ENCODE peak calls at places on chromosomes 13 and 19, in four cellular contexts. Q is H1, R is GM12878, O is HepG2. U is an unnamed sample. For H3K4me1, the result is how much of the 10 kb centered on the place peaks cover.

GRCh38 chr13:112150352-112150751 is 83.4 kb downstream of the SOX1 start:
- DNase-seq in O (no peak), R (no peak), Q (no peak), U (no peak)

GRCh38 chr19:29320076-29320475 is 107.1 kb upstream of the UQCRFS1 start:
- DNase-seq in Q (no peak), R (no peak), O (no peak), U (no peak)

GRCh38 chr13:79681069-79681468 is 200.1 kb downstream of the NDFIP2 start:
- DNase-seq in O (no peak), R (no peak), Q (no peak), U (no peak)

GRCh38 chr19:49290517-49290916 is 34.5 kb downstream of the SLC6A16 start:
- DNase-seq in R (no peak), Q (no peak), O (no peak), U (no peak)

GRCh38 chr13:88246239-88246638 is 575.1 kb downstream of the SLITRK5 start:
- DNase-seq in O (no peak), Q (no peak), R (no peak), U (no peak)

GRCh38 chr19:40741527-40742390 is 8.5 kb downstream of the ACTMAP start:
- DNase-seq in O (no peak), Q (no peak), R (no peak), U (no peak)

GRCh38 chr13:30978981-30979956 is 46.8 kb downstream of the TEX26 start:
- DNase-seq in R (no peak), Q (peak), O (peak), U (peak)

GRCh38 chr19:38647966-38648788 is 728 bp downstream of the ACTN4 start:
- DNase-seq in Q (no peak), O (no peak), R (no peak), U (no peak)

GRCh38 chr13:113836917-113837553 is 26.8 kb downstream of the GAS6 start:
- DNase-seq in R (no peak), O (no peak), Q (no peak), U (no peak)

GRCh38 chr13:63625869-63626268 is 2210.2 kb upstream of the PCDH20 start:
- DNase-seq in Q (no peak), R (no peak), O (no peak), U (no peak)

GRCh38 chr13:31063734-31064133 is 98.0 kb downstream of the HSPH1 start:
- DNase-seq in O (no peak), R (no peak), Q (no peak), U (no peak)

GRCh38 chr13:36000028-36000427 is 131.2 kb downstream of the DCLK1 start:
- DNase-seq in R (no peak), O (no peak), Q (no peak), U (no peak)

GRCh38 chr13:34224877-34225276 is 406.9 kb downstream of the RFC3 start:
- DNase-seq in R (no peak), O (no peak), Q (no peak), U (no peak)

GRCh38 chr13:40665754-40666057 is 735 bp downstream of the FOXO1 start:
- DNase-seq in Q (no peak), R (no peak), O (no peak), U (no peak)

GRCh38 chr13:45468676-45469075 is 3.9 kb downstream of the COG3 start:
- DNase-seq in Q (no peak), R (no peak), O (no peak), U (no peak)

GRCh38 chr19:20423381-20424207 is 142.0 kb downstream of the ZNF737 start:
- DNase-seq in O (no peak), Q (peak), R (no peak), U (no peak)

GRCh38 chr19:42200116-42200740 is 17.2 kb downstream of the DEDD2 start:
- DNase-seq in R (no peak), Q (no peak), O (no peak), U (no peak)
- TF ChIP-seq ZNF274 in R (no peak), Q (no peak), O (no peak), U (no peak)

DNA sequence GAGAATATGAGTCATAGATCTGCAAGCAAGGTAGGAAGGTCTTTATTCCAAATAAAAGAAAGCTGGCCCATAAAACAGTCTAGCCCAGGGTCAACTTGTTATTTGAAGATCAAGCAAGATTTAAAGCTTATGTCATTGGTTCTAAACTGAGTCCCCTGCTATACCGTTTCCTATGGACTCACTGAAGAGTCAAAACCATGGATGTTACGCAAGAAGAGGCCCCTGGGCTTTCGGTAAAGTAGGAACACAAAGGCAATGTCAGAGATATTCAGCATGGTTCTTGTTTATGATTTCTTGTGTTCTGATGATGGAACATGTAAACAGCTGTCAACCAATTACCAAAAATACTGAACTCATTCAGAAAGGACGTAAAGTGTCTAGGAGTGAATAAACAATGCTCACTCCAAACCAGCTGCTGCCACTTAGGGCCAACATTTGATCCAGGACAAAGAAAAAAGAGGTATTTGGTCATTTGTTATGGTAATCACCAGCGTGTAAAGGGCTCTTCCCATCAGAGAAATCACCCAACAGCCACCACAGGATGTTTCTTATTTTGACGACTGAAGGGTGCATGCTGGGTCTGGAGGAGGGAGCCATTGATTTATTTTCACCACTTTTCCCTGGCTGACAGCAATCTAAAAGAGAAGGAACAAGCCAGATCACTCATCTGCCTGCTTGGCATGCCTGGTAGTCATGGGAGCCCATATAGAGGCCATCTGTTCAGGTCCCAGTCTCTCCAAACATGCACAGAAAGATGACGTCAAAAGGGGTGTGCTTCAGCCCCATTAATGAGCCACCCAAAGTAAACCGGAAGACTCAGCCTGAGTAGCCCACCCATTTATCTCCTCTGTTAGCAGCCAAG is 68.3 kb downstream of the FGF14 start:
- DNase-seq in R (no peak), Q (no peak), O (no peak), U (peak)
- TF ChIP-seq SUZ12 in R (no peak), Q (no peak), O (no peak), U (no peak)

DNA sequence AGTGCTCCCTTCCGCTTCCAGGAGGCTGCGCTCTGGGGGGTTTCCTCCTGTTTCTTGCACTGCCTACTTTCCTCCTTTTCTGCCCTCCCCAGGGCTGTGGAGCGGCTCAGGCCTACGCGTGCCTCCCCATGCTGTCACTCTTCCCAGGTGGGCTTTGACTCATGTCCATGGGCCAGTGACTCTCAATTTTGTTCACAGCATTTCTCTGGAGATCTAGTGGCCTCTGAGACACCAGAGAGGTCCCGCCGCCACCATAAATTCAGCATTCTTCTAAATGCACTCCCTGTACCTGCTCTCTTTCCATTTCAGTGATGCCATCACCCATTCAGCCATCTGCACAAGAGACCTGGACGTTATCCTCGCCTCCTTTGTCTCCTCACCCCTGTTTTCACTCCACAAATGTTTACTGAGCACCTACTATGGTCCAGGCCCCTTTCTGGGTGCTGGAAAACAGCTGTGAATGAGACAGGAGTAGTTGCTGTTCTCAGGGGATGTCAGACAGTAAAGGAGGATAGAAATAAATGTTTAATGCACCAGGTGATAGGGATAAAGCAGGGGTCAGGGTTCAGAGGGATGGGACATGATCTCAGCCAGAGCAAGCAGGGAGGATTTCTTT is 3.2 kb downstream of the AP1M1 start:
- DNase-seq in Q (no peak), R (no peak), O (no peak), U (no peak)
- H3K4me1 ChIP-seq in Q (under half), R (under half), O (half or more), U (under half)

GRCh38 chr19:51509823-51510660 is 8.4 kb upstream of the SIGLEC12 start:
- DNase-seq in Q (no peak), R (no peak), O (no peak), U (no peak)
- TF ChIP-seq ZNF274 in Q (no peak), R (no peak), O (no peak), U (no peak)

GRCh38 chr13:85709072-85709471 is 90.1 kb downstream of the SLITRK6 start:
- DNase-seq in R (no peak), O (no peak), Q (no peak), U (no peak)
- TF ChIP-seq SUZ12 in R (no peak), O (no peak), Q (no peak), U (no peak)

DNA sequence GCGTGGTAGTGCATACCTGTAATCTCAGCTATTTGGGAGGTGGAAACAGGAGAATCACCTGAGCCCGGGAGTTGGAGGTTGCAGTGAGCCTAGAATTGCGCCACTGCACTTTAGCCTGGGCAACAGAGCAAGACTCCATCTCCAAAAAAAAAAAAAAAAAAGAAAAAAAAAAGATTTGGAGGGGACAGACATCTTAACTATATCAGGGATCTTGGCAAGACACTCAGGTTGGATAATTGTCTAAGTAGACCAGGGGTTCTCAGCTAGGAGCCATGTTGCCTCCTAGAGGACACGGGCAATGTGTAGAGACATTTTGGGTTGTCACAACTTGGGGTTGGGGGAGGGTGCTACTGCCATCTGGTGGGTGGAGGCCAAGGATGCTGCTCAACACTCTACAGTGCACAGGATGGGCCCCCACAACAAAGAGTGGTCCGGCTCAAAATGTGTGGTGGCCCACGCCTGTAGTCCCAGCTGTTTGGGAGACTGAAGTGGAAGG is 1.9 kb upstream of the ZNF580 start:
- DNase-seq in O (peak), R (no peak), Q (peak), U (no peak)
- H3K4me1 ChIP-seq in O (half or more), R (under half), Q (under half), U (under half)

GRCh38 chr19:1857648-1858326 is 5.6 kb downstream of the KLF16 start:
- DNase-seq in R (no peak), Q (no peak), O (no peak), U (no peak)

GRCh38 chr19:1855828-1856255 is 7.5 kb downstream of the KLF16 start:
- DNase-seq in Q (no peak), O (no peak), R (no peak), U (no peak)

GRCh38 chr19:1858412-1859081 is 4.8 kb downstream of the KLF16 start:
- DNase-seq in Q (no peak), O (no peak), R (no peak), U (no peak)

GRCh38 chr19:1856345-1856697 is 7.1 kb downstream of the KLF16 start:
- DNase-seq in Q (peak), O (no peak), R (no peak), U (no peak)

GRCh38 chr19:1856698-1857603 is 6.4 kb downstream of the KLF16 start:
- DNase-seq in R (no peak), O (peak), Q (peak), U (no peak)
- TF ChIP-seq ZNF274 in R (no peak), O (no peak), Q (no peak), U (no peak)

GRCh38 chr19:31436121-31436776 is 87.0 kb upstream of the TSHZ3 start:
- DNase-seq in R (no peak), Q (peak), O (no peak), U (no peak)

GRCh38 chr19:31439270-31439573 is 90.0 kb upstream of the TSHZ3 start:
- DNase-seq in Q (peak), R (no peak), O (no peak), U (no peak)

DNA sequence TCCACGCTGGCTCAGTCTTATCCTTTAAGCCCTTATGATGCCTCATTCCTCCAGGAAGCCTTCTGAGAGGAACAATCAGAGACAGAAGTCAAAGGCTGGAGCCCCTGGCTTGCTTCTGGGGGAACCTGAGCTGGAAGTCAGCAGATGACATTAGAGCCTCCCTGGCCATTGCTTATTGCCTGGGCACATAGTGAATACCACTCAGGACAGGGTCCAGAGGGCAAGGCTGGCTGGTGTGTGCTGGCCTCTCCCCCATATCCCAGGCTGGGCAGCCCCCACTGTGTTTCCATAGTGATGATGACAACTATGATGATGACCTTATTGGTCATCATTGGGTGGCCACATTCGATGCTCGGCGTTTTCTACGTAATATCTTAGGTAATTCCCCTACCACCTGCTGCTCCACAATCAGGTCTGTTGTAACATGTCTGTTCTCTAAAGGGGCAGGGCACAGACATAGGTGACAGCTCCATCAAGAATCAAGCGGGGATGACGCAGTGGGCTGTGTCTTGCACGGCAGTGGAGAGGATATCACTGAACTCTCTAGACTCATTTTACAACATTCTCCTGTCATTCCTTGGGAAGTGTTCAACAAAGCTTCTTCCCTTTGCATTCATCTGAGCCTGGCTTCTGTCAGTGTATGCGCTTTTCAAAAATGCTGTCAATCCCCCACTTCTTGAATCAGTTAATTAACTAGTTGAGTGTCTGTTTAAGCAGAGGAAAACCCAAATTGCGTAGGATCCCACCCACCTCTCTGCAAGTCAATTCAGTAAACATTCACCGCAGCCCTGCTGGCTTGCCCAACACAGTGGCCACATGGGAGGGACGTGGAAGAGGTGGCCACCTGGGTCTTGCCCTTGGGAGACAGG is 89.4 kb upstream of the TSHZ3 start:
- DNase-seq in R (no peak), Q (peak), O (no peak), U (no peak)
- TF ChIP-seq SUZ12 in R (no peak), Q (no peak), O (no peak), U (no peak)

U was measured in NT2/D1.